ENCODE peak calls at places on chromosomes 3 and 15, in seven cellular contexts. P is activated gamma-delta T cell treated with Interleukin-2 at 50 U/mL for 16 hours; B is NCI-H2227 treated with DMSO at 0.1 percent for 48 hours; K is lower lobe of right lung; W is Caki2; D is NCI-H345; M is activated naive CD4-positive, alpha-beta T cell. N is an unnamed sample.

GRCh38 chr3:4719011-4719649 is 226.0 kb downstream of the ITPR1 start:
- DNase-seq in W (no peak), D (no peak), M (no peak), B (peak; percentile 14), P (no peak), K (no peak), N (no peak)

GRCh38 chr15:57697588-57697987 is 8.9 kb upstream of the POLR2M start:
- DNase-seq in W (no peak), K (no peak), D (no peak), P (no peak), M (no peak), B (no peak), N (no peak)

GRCh38 chr3:14775574-14775973 is 43.2 kb upstream of the FGD5 start:
- DNase-seq in P (no peak), D (no peak), M (no peak), W (no peak), B (no peak), K (no peak), N (no peak)

GRCh38 chr3:108346301-108346989 is 50.1 kb downstream of the HHLA2 start:
- DNase-seq in K (no peak), B (no peak), P (no peak), W (no peak), D (no peak), M (no peak), N (no peak)

GRCh38 chr15:70714575-70714974 is 48.8 kb downstream of the UACA start:
- DNase-seq in K (no peak), P (no peak), M (no peak), B (no peak), D (no peak), W (no peak), N (no peak)

GRCh38 chr3:79490165-79491028 is 277.4 kb downstream of the ROBO1 start:
- DNase-seq in D (no peak), W (no peak), K (peak; percentile 52), P (no peak), B (no peak), M (no peak), N (no peak)

GRCh38 chr3:29071077-29071634 is 209.7 kb upstream of the RBMS3 start:
- DNase-seq in D (no peak), B (no peak), K (no peak), W (no peak), M (no peak), P (no peak), N (no peak)

GRCh38 chr3:109275702-109276293 is 40.5 kb downstream of the DPPA2 start:
- DNase-seq in P (no peak), D (no peak), M (no peak), B (no peak), W (peak; percentile 49), K (no peak), N (no peak)

GRCh38 chr3:30553641-30554316 is 52.6 kb upstream of the TGFBR2 start:
- DNase-seq in B (no peak), M (no peak), D (no peak), P (no peak), K (no peak), W (peak; percentile 34), N (no peak)

GRCh38 chr3:15284121-15284889 is 48.1 kb downstream of the SH3BP5 start:
- DNase-seq in P (no peak), B (no peak), W (no peak), K (no peak), M (no peak), D (peak; percentile 94), N (no peak)

GRCh38 chr15:74055804-74056203 is 26.5 kb downstream of the GOLGA6A start:
- DNase-seq in B (no peak), D (no peak), M (no peak), W (no peak), K (no peak), P (no peak), N (no peak)

GRCh38 chr15:75033809-75034208 is 10.4 kb downstream of the PPCDC start:
- DNase-seq in K (no peak), P (no peak), D (no peak), M (no peak), B (no peak), W (no peak), N (no peak)

GRCh38 chr15:82660378-82660777 is 13.2 kb upstream of the CPEB1 start:
- DNase-seq in K (no peak), W (no peak), P (no peak), B (no peak), D (no peak), M (no peak), N (no peak)

GRCh38 chr3:185210621-185211157 is 43.2 kb downstream of the EHHADH start:
- DNase-seq in M (no peak), B (no peak), P (no peak), W (no peak), K (no peak), D (no peak), N (no peak)

GRCh38 chr15:69600556-69601085 is 148.0 kb downstream of the RPLP1 start:
- DNase-seq in D (no peak), K (no peak), W (no peak), P (no peak), B (no peak), M (no peak), N (no peak)

GRCh38 chr3:61194892-61195538 is 56.2 kb downstream of the FHIT start:
- DNase-seq in K (no peak), M (no peak), W (no peak), D (no peak), B (no peak), P (no peak), N (no peak)

GRCh38 chr3:139281096-139281495 is 62.7 kb upstream of the MRPS22 start:
- DNase-seq in B (no peak), P (no peak), M (no peak), D (no peak), W (no peak), K (no peak), N (no peak)

GRCh38 chr3:20576228-20576627 is 390.2 kb upstream of the SGO1 start:
- DNase-seq in D (no peak), M (no peak), K (no peak), B (no peak), W (no peak), P (no peak), N (no peak)

GRCh38 chr3:136994772-136995516 is 37.2 kb downstream of the IL20RB start:
- DNase-seq in M (no peak), D (peak; percentile 70), K (peak; percentile 83), B (no peak), P (no peak), W (no peak), N (peak; percentile 17)

GRCh38 chr15:46277994-46278885 is 643.4 kb downstream of the SQOR start:
- DNase-seq in M (no peak), W (no peak), B (no peak), P (no peak), K (no peak), D (peak; percentile 75), N (no peak)

GRCh38 chr3:184688872-184689271 is 23.0 kb downstream of the MAGEF1 start:
- DNase-seq in W (no peak), D (no peak), B (no peak), M (no peak), P (no peak), K (no peak), N (no peak)

GRCh38 chr3:44885618-44886017 is 11.2 kb downstream of the TGM4 start:
- DNase-seq in D (no peak), K (no peak), P (no peak), M (no peak), W (peak; percentile 82), B (no peak), N (no peak)

GRCh38 chr3:16064660-16065414 is 109.6 kb upstream of the GALNT15 start:
- DNase-seq in P (no peak), B (no peak), D (peak; percentile 23), W (no peak), M (no peak), K (no peak), N (no peak)

GRCh38 chr15:87777054-87777498 is 479.5 kb downstream of the NTRK3 start:
- DNase-seq in B (no peak), P (no peak), M (no peak), D (no peak), W (peak; percentile 81), K (no peak), N (no peak)

GRCh38 chr15:55992769-55993110 is 672 bp downstream of the NEDD4 start:
- DNase-seq in M (no peak), P (no peak), D (no peak), B (no peak), K (no peak), W (no peak), N (no peak)

GRCh38 chr3:175731543-175731942 is 872.4 kb downstream of the NAALADL2 start:
- DNase-seq in K (no peak), M (no peak), P (no peak), W (no peak), B (no peak), D (no peak), N (no peak)

GRCh38 chr3:195023576-195023975 is 247.4 kb downstream of the XXYLT1 start:
- DNase-seq in B (no peak), K (no peak), M (no peak), D (no peak), P (no peak), W (no peak), N (no peak)

GRCh38 chr3:90062631-90063200 is 955.3 kb downstream of the EPHA3 start:
- DNase-seq in W (no peak), M (no peak), B (no peak), P (no peak), D (no peak), K (no peak), N (no peak)

GRCh38 chr3:98650966-98651765 is 57.8 kb upstream of the CPOX start:
- DNase-seq in K (no peak), B (no peak), D (no peak), W (no peak), M (no peak), P (no peak), N (no peak)

GRCh38 chr3:15779111-15779510 is 18.7 kb downstream of the ANKRD28 start:
- DNase-seq in M (no peak), P (no peak), W (no peak), K (no peak), B (no peak), D (no peak), N (no peak)

GRCh38 chr3:65080432-65080831 is 392.6 kb upstream of the ADAMTS9 start:
- DNase-seq in K (no peak), B (no peak), W (no peak), P (no peak), M (no peak), D (no peak), N (no peak)

GRCh38 chr3:30511524-30512278 is 94.7 kb upstream of the TGFBR2 start:
- DNase-seq in M (no peak), K (peak; percentile 52), P (no peak), W (peak; percentile 16), D (no peak), B (no peak), N (no peak)

GRCh38 chr3:58640700-58641372 is 25.7 kb downstream of the FAM3D start:
- DNase-seq in W (peak; percentile 48), M (peak; percentile 28), B (peak; percentile 18), P (peak; percentile 34), K (peak; percentile 84), D (peak; percentile 70), N (no peak)

GRCh38 chr3:39644176-39644575 is 165.2 kb upstream of the MYRIP start:
- DNase-seq in M (no peak), P (no peak), B (no peak), D (no peak), K (no peak), W (no peak), N (no peak)

GRCh38 chr3:41462103-41462691 is 262.9 kb downstream of the CTNNB1 start:
- DNase-seq in M (no peak), B (no peak), W (no peak), P (no peak), D (no peak), K (no peak), N (no peak)

GRCh38 chr3:49492969-49493368 is 22.9 kb downstream of the DAG1 start:
- DNase-seq in B (no peak), K (no peak), D (no peak), P (no peak), W (no peak), M (no peak), N (no peak)

GRCh38 chr3:124628865-124629264 is 101.4 kb upstream of the UMPS start:
- DNase-seq in M (no peak), B (no peak), K (no peak), W (no peak), D (no peak), P (no peak), N (no peak)

N was measured in esophagus squamous epithelium.